ENCODE peak calls at places on chromosomes 4 and X, in eight cellular contexts. Y is AG10803, A is mammary epithelial cell, X is BE2C, J is mucosa of descending colon, N is H9, I is A549, K is pancreas. Q is an unnamed sample.

GRCh38 chrX:2831471-2832228 is 2.9 kb downstream of the GYG2 start:
- DNase-seq in Y (no peak), A (no peak), X (no peak), J (no peak), N (no peak), I (no peak), K (no peak), Q (no peak)

GRCh38 chr4:180333156-180333555 is 1910.0 kb upstream of the TENM3 start:
- DNase-seq in Y (no peak), A (peak), X (no peak), J (no peak), N (no peak), I (no peak), K (no peak), Q (no peak)

GRCh38 chrX:85611926-85612325 is 232.5 kb upstream of the POF1B start:
- DNase-seq in Y (peak), A (peak), X (no peak), J (no peak), N (no peak), I (peak), K (no peak), Q (no peak)

GRCh38 chr4:137558951-137559350 is 26.7 kb upstream of the PCDH18 start:
- DNase-seq in Y (peak), A (no peak), X (no peak), J (no peak), N (no peak), I (no peak), K (no peak), Q (no peak)

GRCh38 chr4:41569957-41570356 is 32.0 kb downstream of the LIMCH1 start:
- DNase-seq in Y (no peak), A (no peak), X (no peak), J (no peak), N (no peak), I (no peak), K (no peak), Q (no peak)

GRCh38 chr4:151184523-151185458 is 85.4 kb downstream of the RPS3A start:
- DNase-seq in Y (peak), A (peak), X (no peak), J (no peak), N (no peak), I (peak), K (no peak), Q (no peak)

GRCh38 chr4:173436149-173436579 is 37.2 kb upstream of the SCRG1 start:
- DNase-seq in Y (peak), A (no peak), X (no peak), J (no peak), N (no peak), I (no peak), K (no peak), Q (no peak)

GRCh38 chrX:10401239-10401638 is 219.1 kb downstream of the MID1 start:
- DNase-seq in Y (no peak), A (no peak), X (no peak), J (no peak), N (no peak), I (no peak), K (no peak), Q (no peak)

GRCh38 chr4:9916346-9916745 is 105.0 kb downstream of the SLC2A9 start:
- DNase-seq in Y (no peak), A (no peak), X (no peak), J (no peak), N (no peak), I (no peak), K (no peak), Q (no peak)

DNA sequence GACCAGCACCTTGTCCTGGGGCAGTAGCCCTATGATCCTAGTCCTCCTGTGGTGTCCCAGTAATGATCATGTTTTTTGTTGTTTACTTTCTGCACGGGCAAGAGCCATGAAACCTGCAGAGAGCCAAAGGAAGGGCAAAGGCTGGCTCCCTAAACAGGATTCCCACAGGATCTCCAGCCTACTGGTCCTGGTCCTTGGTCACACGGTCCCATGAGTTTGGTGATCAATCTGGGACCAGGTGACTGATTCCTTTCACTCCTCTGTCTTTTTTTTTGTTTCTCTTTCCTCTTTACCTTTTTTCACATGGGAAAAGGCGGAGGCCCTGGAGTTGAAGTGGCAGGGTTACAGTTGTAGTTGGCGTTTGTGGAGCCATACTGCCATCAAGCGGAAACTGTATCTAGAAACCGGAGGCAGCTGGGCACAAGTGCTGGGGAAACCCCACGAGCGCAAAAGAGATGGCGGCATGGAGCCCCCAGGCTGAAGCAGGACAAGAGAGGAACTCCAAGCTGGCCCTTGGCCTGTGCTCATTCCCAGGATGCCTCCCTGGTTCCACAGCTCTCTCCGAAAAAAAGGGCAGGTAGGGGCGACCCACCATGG is 34.6 kb downstream of the NBDY start:
- DNase-seq in Y (no peak), A (peak), X (no peak), J (peak), N (peak), I (no peak), K (peak), Q (no peak)
- TF ChIP-seq CTCF in Y (no peak), A (peak), X (no peak), J (no peak), N (no peak), I (no peak), K (no peak), Q (no peak)

GRCh38 chrX:69031181-69031580 is 134.1 kb downstream of the PJA1 start:
- DNase-seq in Y (no peak), A (no peak), X (no peak), J (no peak), N (peak), I (no peak), K (no peak), Q (no peak)
- TF ChIP-seq CTCF in Y (no peak), A (peak), X (peak), J (no peak), N (peak), I (no peak), K (no peak), Q (no peak)

DNA sequence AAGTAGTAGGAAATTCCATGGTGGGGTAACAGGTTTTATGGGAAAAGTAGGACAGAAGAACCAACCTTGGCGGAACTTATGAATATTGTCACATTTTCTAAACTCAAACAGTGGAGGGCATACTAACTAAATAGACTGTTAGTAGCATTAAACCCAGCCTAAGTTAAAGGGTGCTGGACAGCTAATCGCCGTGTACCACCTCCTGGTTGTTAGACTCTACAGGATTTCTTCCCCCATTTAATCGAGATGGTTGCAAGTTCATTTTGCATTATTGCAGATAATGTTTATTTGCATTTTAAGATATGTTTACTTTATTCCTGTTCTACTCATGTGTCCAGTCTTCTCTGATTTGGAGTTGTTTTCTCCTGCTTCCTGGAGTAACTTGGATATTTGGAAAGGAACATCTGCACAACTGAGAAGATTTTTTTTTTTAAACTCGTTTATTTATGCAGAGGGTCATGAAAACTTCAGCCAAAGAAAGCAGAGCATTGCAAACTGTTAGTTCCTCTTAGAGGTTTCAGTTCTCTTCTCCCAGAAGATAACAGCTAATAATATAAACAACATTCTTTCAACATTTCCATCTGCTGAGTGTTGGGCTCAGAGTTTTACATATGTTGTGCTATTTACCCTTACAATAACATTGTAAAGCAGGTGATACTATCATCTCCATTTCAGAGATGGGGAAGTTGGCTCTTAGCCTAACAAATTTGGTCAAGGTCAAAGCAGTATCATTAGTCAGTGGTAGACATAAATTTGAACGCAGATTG is 51.5 kb upstream of the TBC1D9 start:
- DNase-seq in Y (no peak), A (no peak), X (no peak), J (no peak), N (no peak), I (no peak), K (no peak), Q (no peak)
- TF ChIP-seq CTCF in Y (no peak), A (no peak), X (no peak), J (no peak), N (no peak), I (no peak), K (no peak), Q (no peak)

GRCh38 chrX:64230123-64230970 is at the start of gene ASB12:
- DNase-seq in Y (no peak), A (no peak), X (no peak), J (no peak), N (no peak), I (no peak), K (no peak), Q (no peak)
- TF ChIP-seq CTCF in Y (no peak), A (no peak), X (no peak), J (no peak), N (peak), I (no peak), K (no peak), Q (no peak)

GRCh38 chr4:149426461-149426860 is 389.2 kb downstream of the IQCM start:
- DNase-seq in Y (peak), A (peak), X (no peak), J (no peak), N (no peak), I (no peak), K (no peak), Q (no peak)
- TF ChIP-seq CTCF in Y (no peak), A (no peak), X (no peak), J (no peak), N (no peak), I (no peak), K (no peak), Q (no peak)

DNA sequence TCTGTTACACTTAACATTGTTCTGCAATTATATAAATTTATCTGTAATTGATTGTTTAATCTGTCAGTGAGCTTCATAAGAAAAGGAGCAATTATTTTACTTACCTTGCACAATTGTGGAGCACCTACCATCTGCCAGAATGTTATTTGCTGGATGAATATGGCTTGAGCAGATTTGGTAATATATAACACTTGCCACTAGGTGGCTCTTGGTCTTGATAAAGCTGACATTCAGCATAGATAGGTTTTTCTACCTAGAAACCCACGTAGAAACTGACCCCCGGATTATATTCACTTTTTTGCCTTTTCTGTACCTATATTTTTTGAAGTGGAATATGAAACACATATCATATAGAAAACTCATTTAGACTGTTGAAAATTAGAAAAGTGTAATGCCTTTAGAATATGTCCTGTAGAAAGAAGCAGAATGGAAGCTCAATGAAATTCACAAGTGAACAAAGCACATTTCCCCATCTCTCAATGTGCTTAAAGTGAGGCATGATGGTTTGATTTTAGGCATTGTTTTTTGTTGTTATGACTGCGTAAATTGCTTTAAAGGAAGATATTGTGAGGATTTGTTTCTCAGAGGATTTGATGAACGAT is 9.5 kb downstream of the RBPJ start:
- DNase-seq in Y (peak), A (peak), X (peak), J (no peak), N (no peak), I (peak), K (no peak), Q (no peak)
- TF ChIP-seq CTCF in Y (peak), A (peak), X (peak), J (peak), N (peak), I (peak), K (peak), Q (peak)

GRCh38 chr4:2009651-2010233 is 968 bp upstream of the NELFA start:
- DNase-seq in Y (peak), A (peak), X (peak), J (peak), N (peak), I (peak), K (peak), Q (peak)
- TF ChIP-seq CTCF in Y (peak), A (peak), X (peak), J (peak), N (peak), I (no peak), K (peak), Q (no peak)

GRCh38 chrX:46545111-46546005 is at the start of gene ZNF674:
- DNase-seq in Y (peak), A (peak), X (peak), J (peak), N (peak), I (peak), K (peak), Q (peak)
- TF ChIP-seq CTCF in Y (peak), A (peak), X (peak), J (no peak), N (peak), I (no peak), K (no peak), Q (no peak)

GRCh38 chr4:74056858-74057562 is 18.5 kb upstream of the CXCL3 start:
- DNase-seq in Y (peak), A (peak), X (no peak), J (no peak), N (no peak), I (peak), K (no peak), Q (no peak)

GRCh38 chr4:74055096-74055495 is 16.6 kb upstream of the CXCL3 start:
- DNase-seq in Y (no peak), A (no peak), X (no peak), J (no peak), N (no peak), I (no peak), K (no peak), Q (no peak)

GRCh38 chr4:74055498-74055897 is 17.0 kb upstream of the CXCL3 start:
- DNase-seq in Y (no peak), A (no peak), X (no peak), J (no peak), N (no peak), I (no peak), K (no peak), Q (no peak)

GRCh38 chr4:74057588-74057987 is 19.1 kb upstream of the CXCL3 start:
- DNase-seq in Y (no peak), A (no peak), X (no peak), J (no peak), N (no peak), I (no peak), K (no peak), Q (no peak)

DNA sequence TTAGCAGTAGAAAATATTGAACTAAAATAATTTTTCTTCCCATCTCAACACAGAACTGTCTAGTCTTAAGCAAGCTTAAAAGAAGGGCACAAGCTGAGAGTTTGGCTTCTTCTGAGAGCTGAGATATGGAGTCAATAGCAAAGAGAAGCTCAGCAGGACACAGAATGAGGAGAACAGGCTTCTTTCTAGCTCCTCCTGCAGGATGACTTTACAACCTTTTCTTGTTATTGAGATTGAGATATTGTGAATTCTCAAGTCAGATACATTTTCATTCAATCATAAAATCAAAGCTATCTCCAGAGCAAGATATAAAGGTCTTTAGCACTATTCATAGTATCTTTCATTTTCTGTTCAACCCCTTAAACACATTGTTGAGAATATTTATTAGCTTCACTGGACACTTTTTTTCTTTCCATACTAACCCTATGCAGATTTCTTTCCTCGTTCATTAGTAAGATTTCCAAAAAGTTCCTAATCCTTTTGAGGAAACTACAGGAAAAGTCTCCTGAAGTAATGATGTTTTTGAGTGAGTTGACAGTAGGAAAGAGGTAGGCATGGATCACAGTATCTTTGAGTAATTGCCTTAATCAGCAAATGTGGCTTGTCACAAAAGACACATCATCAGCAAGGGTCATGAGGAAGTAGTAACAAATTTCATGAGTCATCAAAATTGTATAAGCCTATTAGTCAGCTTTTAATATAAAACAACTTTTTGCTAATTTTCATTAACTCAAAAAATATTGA is 17.8 kb upstream of the CXCL3 start:
- DNase-seq in Y (peak), A (peak), X (no peak), J (no peak), N (no peak), I (peak), K (no peak), Q (no peak)
- TF ChIP-seq CTCF in Y (peak), A (peak), X (no peak), J (no peak), N (peak), I (no peak), K (no peak), Q (no peak)

GRCh38 chrX:115679460-115679859 is 118.5 kb downstream of the PLS3 start:
- DNase-seq in Y (peak), A (peak), X (no peak), J (no peak), N (no peak), I (peak), K (no peak), Q (no peak)
- TF ChIP-seq CTCF in Y (peak), A (peak), X (peak), J (no peak), N (peak), I (peak), K (no peak), Q (no peak)